ENCODE peak calls at places on chromosomes 12 and 14, in eight cellular contexts. One of them, this sample, is unnamed.

GRCh38 chr12:110582286-110583136 is 607 bp downstream of the PPTC7 start:
- DNase-seq in breast epithelium: peak
- DNase-seq in A549: no peak
- DNase-seq in esophagus muscularis mucosa: no peak
- DNase-seq in HCT116: no peak
- DNase-seq in ovary: peak
- DNase-seq in adrenal gland: peak
- DNase-seq in uterus: peak
- DNase-seq in this sample: peak

GRCh38 chr12:108516511-108517275 is 1.6 kb downstream of the FICD start:
- DNase-seq in breast epithelium: no peak
- DNase-seq in A549: no peak
- DNase-seq in esophagus muscularis mucosa: no peak
- DNase-seq in HCT116: no peak
- DNase-seq in ovary: no peak
- DNase-seq in adrenal gland: no peak
- DNase-seq in uterus: no peak
- DNase-seq in this sample: no peak

GRCh38 chr14:102924632-102925588 is 2.4 kb downstream of the AMN start:
- DNase-seq in breast epithelium: no peak
- DNase-seq in A549: no peak
- DNase-seq in esophagus muscularis mucosa: no peak
- DNase-seq in HCT116: no peak
- DNase-seq in ovary: no peak
- DNase-seq in adrenal gland: no peak
- DNase-seq in uterus: no peak
- DNase-seq in this sample: no peak

GRCh38 chr14:44701563-44702263 is 194.6 kb upstream of the FSCB start:
- DNase-seq in breast epithelium: no peak
- DNase-seq in A549: no peak
- DNase-seq in esophagus muscularis mucosa: no peak
- DNase-seq in HCT116: no peak
- DNase-seq in ovary: no peak
- DNase-seq in adrenal gland: no peak
- DNase-seq in uterus: no peak
- DNase-seq in this sample: no peak

GRCh38 chr12:105076098-105076497 is 8.2 kb downstream of the ALDH1L2 start:
- DNase-seq in breast epithelium: no peak
- DNase-seq in A549: no peak
- DNase-seq in esophagus muscularis mucosa: no peak
- DNase-seq in HCT116: no peak
- DNase-seq in ovary: no peak
- DNase-seq in adrenal gland: no peak
- DNase-seq in uterus: no peak
- DNase-seq in this sample: no peak

GRCh38 chr12:67137256-67137655 is 131.9 kb upstream of the CAND1 start:
- DNase-seq in breast epithelium: no peak
- DNase-seq in A549: no peak
- DNase-seq in esophagus muscularis mucosa: no peak
- DNase-seq in HCT116: no peak
- DNase-seq in ovary: no peak
- DNase-seq in adrenal gland: no peak
- DNase-seq in uterus: no peak
- DNase-seq in this sample: no peak

GRCh38 chr12:38921025-38921677 is 15.8 kb upstream of the CPNE8 start:
- DNase-seq in breast epithelium: peak
- DNase-seq in A549: peak
- DNase-seq in esophagus muscularis mucosa: no peak
- DNase-seq in HCT116: peak
- DNase-seq in ovary: no peak
- DNase-seq in adrenal gland: peak
- DNase-seq in uterus: no peak
- DNase-seq in this sample: no peak

GRCh38 chr12:68189766-68190700 is 30.5 kb upstream of the IFNG start:
- DNase-seq in breast epithelium: no peak
- DNase-seq in A549: no peak
- DNase-seq in esophagus muscularis mucosa: no peak
- DNase-seq in HCT116: peak
- DNase-seq in ovary: no peak
- DNase-seq in adrenal gland: no peak
- DNase-seq in uterus: no peak
- DNase-seq in this sample: no peak

GRCh38 chr12:70386771-70387170 is 20.7 kb downstream of the KCNMB4 start:
- DNase-seq in breast epithelium: no peak
- DNase-seq in A549: no peak
- DNase-seq in esophagus muscularis mucosa: no peak
- DNase-seq in HCT116: no peak
- DNase-seq in ovary: no peak
- DNase-seq in adrenal gland: no peak
- DNase-seq in uterus: no peak
- DNase-seq in this sample: no peak

GRCh38 chr14:36258241-36258640 is 62.2 kb downstream of the MBIP start:
- DNase-seq in breast epithelium: no peak
- DNase-seq in A549: no peak
- DNase-seq in esophagus muscularis mucosa: no peak
- DNase-seq in HCT116: no peak
- DNase-seq in ovary: no peak
- DNase-seq in adrenal gland: no peak
- DNase-seq in uterus: no peak
- DNase-seq in this sample: no peak

GRCh38 chr12:2768224-2768961 is 26.4 kb upstream of the FKBP4 start:
- DNase-seq in breast epithelium: no peak
- DNase-seq in A549: no peak
- DNase-seq in esophagus muscularis mucosa: no peak
- DNase-seq in HCT116: no peak
- DNase-seq in ovary: no peak
- DNase-seq in adrenal gland: no peak
- DNase-seq in uterus: no peak
- DNase-seq in this sample: no peak

GRCh38 chr14:28652782-28653181 is 113.8 kb upstream of the FOXG1 start:
- DNase-seq in breast epithelium: no peak
- DNase-seq in A549: peak
- DNase-seq in esophagus muscularis mucosa: no peak
- DNase-seq in HCT116: no peak
- DNase-seq in ovary: no peak
- DNase-seq in adrenal gland: no peak
- DNase-seq in uterus: no peak
- DNase-seq in this sample: no peak

GRCh38 chr12:56374726-56375597 is 12.3 kb upstream of the APOF start:
- DNase-seq in breast epithelium: no peak
- DNase-seq in A549: no peak
- DNase-seq in esophagus muscularis mucosa: no peak
- DNase-seq in HCT116: no peak
- DNase-seq in ovary: no peak
- DNase-seq in adrenal gland: no peak
- DNase-seq in uterus: no peak
- DNase-seq in this sample: no peak

GRCh38 chr12:34403706-34404376 is 381.5 kb downstream of the ALG10 start:
- DNase-seq in breast epithelium: no peak
- DNase-seq in A549: no peak
- DNase-seq in esophagus muscularis mucosa: peak
- DNase-seq in HCT116: no peak
- DNase-seq in ovary: peak
- DNase-seq in adrenal gland: no peak
- DNase-seq in uterus: peak
- DNase-seq in this sample: no peak

GRCh38 chr12:27751386-27752047 is 28.5 kb upstream of the KLHL42 start:
- DNase-seq in breast epithelium: no peak
- DNase-seq in A549: no peak
- DNase-seq in esophagus muscularis mucosa: no peak
- DNase-seq in HCT116: peak
- DNase-seq in ovary: no peak
- DNase-seq in adrenal gland: peak
- DNase-seq in uterus: no peak
- DNase-seq in this sample: no peak

DNA sequence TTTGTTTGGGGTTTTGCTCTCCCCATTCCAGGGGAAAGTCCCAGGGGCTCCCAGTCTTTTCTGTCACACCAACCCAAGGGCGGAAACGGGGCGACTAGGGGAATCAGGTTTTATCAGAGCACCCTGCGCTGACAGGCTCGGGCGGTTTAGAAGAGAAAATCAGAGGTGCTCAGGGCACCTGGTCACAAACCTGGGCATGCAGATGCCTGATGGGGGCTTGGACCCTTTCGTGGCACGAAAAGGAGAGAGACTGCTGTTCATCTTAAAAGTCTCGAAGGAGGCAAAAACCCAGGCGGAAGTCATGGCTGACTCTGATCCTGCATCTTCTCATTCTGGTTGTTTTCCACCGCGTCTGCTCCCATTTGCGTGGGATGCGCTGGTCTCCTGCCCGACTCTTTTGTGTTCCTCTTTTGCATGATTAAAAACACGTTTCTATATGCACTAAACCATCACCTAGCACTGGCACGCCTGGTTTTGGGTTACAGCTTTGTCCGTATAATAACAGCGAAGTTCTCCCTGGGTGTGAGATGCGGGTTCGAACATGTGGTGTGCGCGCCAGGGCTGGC is 13.2 kb downstream of the OTX2 start:
- DNase-seq in breast epithelium: no peak
- DNase-seq in A549: no peak
- DNase-seq in esophagus muscularis mucosa: no peak
- DNase-seq in HCT116: no peak
- DNase-seq in ovary: no peak
- DNase-seq in adrenal gland: no peak
- DNase-seq in uterus: no peak
- DNase-seq in this sample: no peak
- H3K4me3 ChIP-seq in breast epithelium: no peak
- H3K4me3 ChIP-seq in A549: no peak
- H3K4me3 ChIP-seq in esophagus muscularis mucosa: peak
- H3K4me3 ChIP-seq in HCT116: no peak
- H3K4me3 ChIP-seq in ovary: no peak
- H3K4me3 ChIP-seq in adrenal gland: no peak
- H3K4me3 ChIP-seq in uterus: no peak
- H3K4me3 ChIP-seq in this sample: no peak

DNA sequence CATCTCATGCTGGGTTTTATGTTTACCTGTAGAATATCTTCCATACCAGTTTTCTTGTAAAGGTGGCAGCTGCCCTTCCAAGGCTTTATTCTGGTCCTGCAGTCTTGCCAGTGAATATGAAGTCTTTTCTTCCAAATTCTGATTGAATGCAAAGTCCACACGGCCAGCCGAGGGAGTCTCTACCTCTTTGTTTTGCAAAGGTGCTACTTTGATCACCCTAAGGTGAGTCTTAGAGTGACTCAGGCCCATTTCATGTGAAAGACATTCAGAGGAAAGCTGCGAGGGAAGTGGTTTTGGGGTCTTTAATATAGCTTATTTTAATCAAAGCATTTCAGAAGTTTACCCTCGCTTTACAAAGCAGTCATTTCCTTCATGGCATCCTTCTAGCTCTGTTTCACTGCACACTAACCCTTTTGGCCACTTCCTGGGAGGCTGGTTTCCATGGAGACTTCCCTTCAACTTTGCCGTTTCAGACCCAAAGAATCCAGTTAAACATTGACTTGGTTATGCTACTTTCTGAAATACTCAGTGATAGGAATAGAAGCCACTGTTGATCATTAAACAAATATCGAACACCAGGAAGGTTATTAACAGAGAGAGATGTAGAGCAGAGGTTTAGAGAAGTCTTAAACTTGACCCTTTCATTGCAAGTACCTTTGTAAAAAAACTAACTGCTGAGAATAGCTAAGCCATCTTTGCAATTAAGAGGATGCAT is at the start of gene CCDC198:
- DNase-seq in breast epithelium: no peak
- DNase-seq in A549: peak
- DNase-seq in esophagus muscularis mucosa: no peak
- DNase-seq in HCT116: no peak
- DNase-seq in ovary: no peak
- DNase-seq in adrenal gland: no peak
- DNase-seq in uterus: no peak
- DNase-seq in this sample: no peak
- TF ChIP-seq POLR2A in breast epithelium: no peak
- TF ChIP-seq POLR2A in A549: no peak
- TF ChIP-seq POLR2A in esophagus muscularis mucosa: no peak
- TF ChIP-seq POLR2A in HCT116: no peak
- TF ChIP-seq POLR2A in ovary: no peak
- TF ChIP-seq POLR2A in adrenal gland: no peak
- TF ChIP-seq POLR2A in uterus: no peak
- TF ChIP-seq POLR2A in this sample: no peak

GRCh38 chr12:120168337-120168736 is 26.2 kb downstream of the GCN1 start:
- DNase-seq in breast epithelium: no peak
- DNase-seq in A549: no peak
- DNase-seq in esophagus muscularis mucosa: no peak
- DNase-seq in HCT116: no peak
- DNase-seq in ovary: no peak
- DNase-seq in adrenal gland: no peak
- DNase-seq in uterus: no peak
- DNase-seq in this sample: no peak

GRCh38 chr12:120162763-120163162 is 31.8 kb downstream of the GCN1 start:
- DNase-seq in breast epithelium: no peak
- DNase-seq in A549: no peak
- DNase-seq in esophagus muscularis mucosa: no peak
- DNase-seq in HCT116: no peak
- DNase-seq in ovary: no peak
- DNase-seq in adrenal gland: no peak
- DNase-seq in uterus: no peak
- DNase-seq in this sample: no peak

GRCh38 chr12:120161852-120162251 is 32.7 kb downstream of the GCN1 start:
- DNase-seq in breast epithelium: no peak
- DNase-seq in A549: no peak
- DNase-seq in esophagus muscularis mucosa: no peak
- DNase-seq in HCT116: no peak
- DNase-seq in ovary: no peak
- DNase-seq in adrenal gland: no peak
- DNase-seq in uterus: no peak
- DNase-seq in this sample: no peak

GRCh38 chr12:120167529-120168095 is 26.9 kb downstream of the GCN1 start:
- DNase-seq in breast epithelium: no peak
- DNase-seq in A549: no peak
- DNase-seq in esophagus muscularis mucosa: no peak
- DNase-seq in HCT116: no peak
- DNase-seq in ovary: no peak
- DNase-seq in adrenal gland: no peak
- DNase-seq in uterus: no peak
- DNase-seq in this sample: no peak

GRCh38 chr12:120164293-120164692 is 30.2 kb downstream of the GCN1 start:
- DNase-seq in breast epithelium: no peak
- DNase-seq in A549: no peak
- DNase-seq in esophagus muscularis mucosa: no peak
- DNase-seq in HCT116: no peak
- DNase-seq in ovary: no peak
- DNase-seq in adrenal gland: no peak
- DNase-seq in uterus: no peak
- DNase-seq in this sample: no peak
- H3K4me3 ChIP-seq in breast epithelium: no peak
- H3K4me3 ChIP-seq in A549: no peak
- H3K4me3 ChIP-seq in esophagus muscularis mucosa: no peak
- H3K4me3 ChIP-seq in HCT116: no peak
- H3K4me3 ChIP-seq in ovary: no peak
- H3K4me3 ChIP-seq in adrenal gland: no peak
- H3K4me3 ChIP-seq in uterus: no peak
- H3K4me3 ChIP-seq in this sample: no peak

DNA sequence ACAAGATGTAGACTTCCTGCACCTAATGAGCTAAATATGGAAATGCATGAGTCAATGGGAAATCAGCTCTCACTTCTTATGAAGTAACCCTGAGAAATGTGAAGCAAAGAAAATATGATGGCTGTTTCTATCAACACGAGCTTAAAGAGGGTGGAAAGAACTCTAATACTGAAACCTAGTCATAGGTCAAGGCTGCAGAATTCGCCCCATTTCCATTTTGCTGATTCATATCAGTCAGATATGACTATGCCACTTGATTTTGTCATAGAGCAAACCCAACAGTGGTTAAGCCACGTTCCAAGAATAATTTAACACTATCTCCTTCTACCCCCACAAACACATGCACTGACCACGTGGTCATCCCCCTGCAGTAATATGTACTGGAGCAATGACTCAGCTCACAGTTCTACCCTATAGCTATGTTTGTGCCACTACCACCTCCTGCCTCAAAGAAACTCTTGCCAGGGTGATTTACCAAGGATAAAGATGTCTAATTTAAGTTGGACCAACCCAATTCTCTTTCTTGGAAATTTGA is 157.5 kb downstream of the TMTC3 start:
- DNase-seq in breast epithelium: no peak
- DNase-seq in A549: peak
- DNase-seq in esophagus muscularis mucosa: no peak
- DNase-seq in HCT116: peak
- DNase-seq in ovary: no peak
- DNase-seq in adrenal gland: peak
- DNase-seq in uterus: no peak
- DNase-seq in this sample: no peak
- TF ChIP-seq POLR2A in breast epithelium: no peak
- TF ChIP-seq POLR2A in A549: no peak
- TF ChIP-seq POLR2A in esophagus muscularis mucosa: no peak
- TF ChIP-seq POLR2A in HCT116: no peak
- TF ChIP-seq POLR2A in ovary: no peak
- TF ChIP-seq POLR2A in adrenal gland: no peak
- TF ChIP-seq POLR2A in uterus: no peak
- TF ChIP-seq POLR2A in this sample: no peak

This sample was measured in lower leg skin.